ENCODE peak calls at places on chromosomes 12 and 14, in five cellular contexts. S, J, Z, Y and M are unnamed samples.

GRCh38 chr12:96103067-96103650 is 67.8 kb upstream of the LTA4H start:
- DNase-seq in S (no peak), J (no peak), Z (no peak), Y (no peak), M (no peak)

GRCh38 chr12:111197545-111197944 is 171.3 kb downstream of the PHETA1 start:
- DNase-seq in S (no peak), J (no peak), Z (no peak), Y (no peak), M (no peak)

GRCh38 chr14:33590891-33591630 is 359.8 kb downstream of the EGLN3 start:
- DNase-seq in S (no peak), J (no peak), Z (no peak), Y (no peak), M (no peak)

GRCh38 chr14:75497191-75497590 is 25.1 kb upstream of the BATF start:
- DNase-seq in S (no peak), J (no peak), Z (no peak), Y (no peak), M (no peak)

GRCh38 chr12:25155031-25155576 is 39.9 kb downstream of the DNAI7 start:
- DNase-seq in S (peak), J (no peak), Z (no peak), Y (no peak), M (peak)

GRCh38 chr12:104805186-104805585 is 152.9 kb downstream of the SLC41A2 start:
- DNase-seq in S (peak), J (no peak), Z (no peak), Y (no peak), M (peak)

GRCh38 chr12:10153271-10154144 is 18.4 kb downstream of the OLR1 start:
- DNase-seq in S (peak), J (peak), Z (peak), Y (peak), M (no peak)

GRCh38 chr12:49539406-49540228 is 787 bp downstream of the KCNH3 start:
- DNase-seq in S (no peak), J (no peak), Z (peak), Y (no peak), M (no peak)

GRCh38 chr14:95265106-95266094 is 54.3 kb downstream of the CLMN start:
- DNase-seq in S (peak), J (no peak), Z (peak), Y (peak), M (peak)

GRCh38 chr14:51462182-51462581 is 189.5 kb upstream of the FRMD6 start:
- DNase-seq in S (no peak), J (no peak), Z (no peak), Y (no peak), M (no peak)

GRCh38 chr12:111056618-111057521 is 136.5 kb upstream of the MYL2 start:
- DNase-seq in S (no peak), J (no peak), Z (no peak), Y (peak), M (no peak)

GRCh38 chr14:103301512-103302197 is 32.4 kb upstream of the EIF5 start:
- DNase-seq in S (no peak), J (no peak), Z (no peak), Y (no peak), M (no peak)

GRCh38 chr14:103279129-103280025 is 54.7 kb upstream of the EIF5 start:
- DNase-seq in S (no peak), J (no peak), Z (no peak), Y (no peak), M (no peak)

GRCh38 chr14:102280376-102280962 is 24.5 kb downstream of the MOK start:
- DNase-seq in S (peak), J (no peak), Z (no peak), Y (no peak), M (peak)

GRCh38 chr14:31949709-31950108 is 127.4 kb upstream of the ARHGAP5 start:
- DNase-seq in S (no peak), J (no peak), Z (no peak), Y (no peak), M (no peak)

GRCh38 chr12:11106288-11106687 is 14.2 kb upstream of the TAS2R43 start:
- DNase-seq in S (no peak), J (no peak), Z (no peak), Y (no peak), M (no peak)

GRCh38 chr14:35532783-35533356 is 1.1 kb upstream of the INSM2 start:
- DNase-seq in S (no peak), J (no peak), Z (no peak), Y (no peak), M (no peak)

GRCh38 chr12:47277071-47277408 is 197.3 kb upstream of the AMIGO2 start:
- DNase-seq in S (no peak), J (no peak), Z (peak), Y (no peak), M (no peak)

GRCh38 chr12:25566550-25566949 is 13.5 kb upstream of the LMNTD1 start:
- DNase-seq in S (no peak), J (no peak), Z (no peak), Y (no peak), M (no peak)

GRCh38 chr12:110109037-110109836 is 14.9 kb upstream of the IFT81 start:
- DNase-seq in S (peak), J (peak), Z (peak), Y (peak), M (peak)

GRCh38 chr14:61602733-61603077 is 92.6 kb upstream of the HIF1A start:
- DNase-seq in S (peak), J (no peak), Z (no peak), Y (no peak), M (no peak)

GRCh38 chr12:130920711-130921381 is 32.9 kb upstream of the ADGRD1 start:
- DNase-seq in S (no peak), J (peak), Z (peak), Y (peak), M (no peak)

GRCh38 chr12:115811066-115811465 is 466.4 kb downstream of the MED13L start:
- DNase-seq in S (no peak), J (no peak), Z (no peak), Y (no peak), M (no peak)

GRCh38 chr14:68663385-68664076 is 129.3 kb downstream of the ZFP36L1 start:
- DNase-seq in S (peak), J (no peak), Z (no peak), Y (no peak), M (no peak)

GRCh38 chr12:103852498-103852992 is 11.5 kb upstream of the NT5DC3 start:
- DNase-seq in S (peak), J (no peak), Z (no peak), Y (no peak), M (no peak)

GRCh38 chr14:98501335-98501734 is 770.7 kb downstream of the BCL11B start:
- DNase-seq in S (no peak), J (no peak), Z (no peak), Y (no peak), M (no peak)

GRCh38 chr14:78758333-78758732 is 588.2 kb downstream of the NRXN3 start:
- DNase-seq in S (peak), J (no peak), Z (no peak), Y (no peak), M (no peak)

GRCh38 chr14:51825926-51826325 is 34.5 kb upstream of the GNG2 start:
- DNase-seq in S (no peak), J (no peak), Z (no peak), Y (no peak), M (no peak)

GRCh38 chr14:95346820-95347219 is 27.1 kb upstream of the CLMN start:
- DNase-seq in S (peak), J (no peak), Z (no peak), Y (no peak), M (no peak)

GRCh38 chr12:95634622-95635621 is 83.6 kb upstream of the USP44 start:
- DNase-seq in S (peak), J (no peak), Z (peak), Y (peak), M (no peak)

GRCh38 chr12:34400423-34400881 is 378.2 kb downstream of the ALG10 start:
- DNase-seq in S (no peak), J (peak), Z (peak), Y (peak), M (no peak)

GRCh38 chr12:110340706-110341105 is 59.7 kb downstream of the ATP2A2 start:
- DNase-seq in S (no peak), J (no peak), Z (no peak), Y (no peak), M (no peak)

GRCh38 chr12:6302621-6303020 is 7.9 kb upstream of the PLEKHG6 start:
- DNase-seq in S (no peak), J (no peak), Z (no peak), Y (no peak), M (no peak)

GRCh38 chr12:6962285-6963015 is 8.0 kb downstream of the PHB2 start:
- DNase-seq in S (no peak), J (peak), Z (peak), Y (peak), M (no peak)

GRCh38 chr14:101028971-101029667 is 125.6 kb upstream of the RTL1 start:
- DNase-seq in S (no peak), J (no peak), Z (no peak), Y (no peak), M (no peak)

GRCh38 chr12:89721291-89721987 is 12.8 kb upstream of the ATP2B1 start:
- DNase-seq in S (no peak), J (no peak), Z (no peak), Y (no peak), M (no peak)

GRCh38 chr12:39620664-39621658 is 1.4 kb upstream of the ABCD2 start:
- DNase-seq in S (peak), J (no peak), Z (no peak), Y (peak), M (no peak)

GRCh38 chr12:13749380-13749779 is 232.0 kb downstream of the GRIN2B start:
- DNase-seq in S (no peak), J (no peak), Z (no peak), Y (no peak), M (no peak)
- H3K4me3 ChIP-seq in S (no peak), J (no peak), Z (no peak), Y (no peak), M (no peak)

GRCh38 chr14:99643343-99643742 is 1.6 kb upstream of the HHIPL1 start:
- DNase-seq in S (no peak), J (no peak), Z (no peak), Y (no peak), M (no peak)

GRCh38 chr14:99644723-99645544 is at the start of gene HHIPL1:
- DNase-seq in S (no peak), J (no peak), Z (no peak), Y (no peak), M (no peak)

GRCh38 chr14:99647407-99647806 is 2.5 kb downstream of the HHIPL1 start:
- DNase-seq in S (peak), J (no peak), Z (no peak), Y (no peak), M (no peak)

GRCh38 chr14:99644035-99644587 is 818 bp upstream of the HHIPL1 start:
- DNase-seq in S (no peak), J (no peak), Z (no peak), Y (no peak), M (no peak)

GRCh38 chr14:99645545-99646505 is 896 bp downstream of the HHIPL1 start:
- DNase-seq in S (no peak), J (no peak), Z (no peak), Y (no peak), M (no peak)
- H3K4me3 ChIP-seq in S (peak), J (peak), Z (peak), Y (no peak), M (peak)

DNA sequence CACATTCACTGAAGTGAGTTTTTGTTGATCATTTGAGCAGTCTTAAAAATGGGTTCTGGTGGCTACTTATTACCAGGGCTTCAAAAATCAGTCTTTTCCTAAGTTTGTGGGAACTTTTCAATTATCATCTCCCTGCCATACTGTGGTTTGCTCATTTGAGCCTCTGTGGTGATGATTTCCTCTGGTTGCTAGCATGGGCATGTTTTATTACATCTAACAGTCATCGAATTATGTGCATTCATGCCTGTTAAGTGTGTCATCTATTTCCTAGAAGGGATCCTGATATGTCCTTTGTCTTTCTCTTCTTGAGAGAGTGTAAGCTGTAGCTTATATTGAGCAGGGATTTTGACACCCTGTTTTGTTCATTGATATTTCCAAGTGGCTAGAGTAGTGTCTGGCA is 116.8 kb downstream of the WIF1 start:
- DNase-seq in S (no peak), J (no peak), Z (no peak), Y (no peak), M (no peak)
- H3K4me3 ChIP-seq in S (no peak), J (no peak), Z (no peak), Y (no peak), M (no peak)

GRCh38 chr12:26890784-26891183 is 47.0 kb downstream of the INTS13 start:
- DNase-seq in S (no peak), J (no peak), Z (no peak), Y (no peak), M (no peak)

GRCh38 chr12:26880625-26881024 is 47.6 kb upstream of the ITPR2 start:
- DNase-seq in S (no peak), J (no peak), Z (no peak), Y (no peak), M (no peak)

DNA sequence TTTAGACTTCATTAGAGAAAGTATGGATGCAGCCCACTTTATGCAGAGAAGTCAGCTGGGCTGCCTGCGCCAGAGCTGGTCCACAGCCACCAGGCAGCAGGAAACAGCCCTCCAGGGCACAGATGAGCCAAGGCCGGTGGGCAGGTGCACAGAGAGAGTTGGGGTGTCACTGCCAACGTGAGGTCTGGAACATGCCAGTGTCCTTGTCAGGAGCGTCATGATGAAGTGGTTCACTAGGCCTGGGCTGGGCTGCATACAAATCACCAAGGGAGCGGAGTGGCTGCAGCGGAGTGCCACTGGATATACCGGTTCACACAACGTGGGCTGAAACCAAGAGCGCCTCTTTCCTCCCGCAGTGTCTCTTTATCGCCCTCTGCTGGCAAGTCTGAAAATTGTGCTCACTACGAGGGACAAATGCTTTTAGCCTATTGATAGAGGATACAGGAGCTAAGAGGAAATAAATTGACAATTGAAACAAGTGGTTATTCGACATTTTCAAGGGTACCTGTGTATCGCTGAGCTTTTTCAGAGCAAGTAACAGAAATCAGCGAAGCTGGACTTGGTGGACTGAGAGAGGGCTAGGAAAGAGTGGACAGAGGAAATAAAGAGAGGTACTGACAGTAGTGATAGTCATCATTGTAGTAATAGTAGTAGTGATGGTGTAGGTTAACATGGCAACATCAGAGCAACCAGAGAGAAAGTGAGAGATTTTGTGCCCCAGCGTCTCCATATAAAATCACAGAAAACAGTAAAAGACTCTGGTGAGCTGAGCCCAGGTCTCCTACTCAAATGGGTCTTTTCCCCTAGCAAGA is 52.0 kb upstream of the ITPR2 start:
- DNase-seq in S (peak), J (peak), Z (peak), Y (peak), M (peak)
- H3K4me3 ChIP-seq in S (no peak), J (no peak), Z (no peak), Y (no peak), M (no peak)

GRCh38 chr12:51421266-51421884 is 3.3 kb upstream of the SLC4A8 start:
- DNase-seq in S (peak), J (no peak), Z (peak), Y (peak), M (peak)

GRCh38 chr12:51419473-51420228 is 5.0 kb upstream of the SLC4A8 start:
- DNase-seq in S (no peak), J (no peak), Z (no peak), Y (no peak), M (no peak)

GRCh38 chr12:51428256-51428655 is 3.6 kb downstream of the SLC4A8 start:
- DNase-seq in S (no peak), J (no peak), Z (no peak), Y (no peak), M (no peak)

GRCh38 chr12:51424662-51425539 is at the start of gene SLC4A8:
- DNase-seq in S (peak), J (peak), Z (peak), Y (peak), M (no peak)

DNA sequence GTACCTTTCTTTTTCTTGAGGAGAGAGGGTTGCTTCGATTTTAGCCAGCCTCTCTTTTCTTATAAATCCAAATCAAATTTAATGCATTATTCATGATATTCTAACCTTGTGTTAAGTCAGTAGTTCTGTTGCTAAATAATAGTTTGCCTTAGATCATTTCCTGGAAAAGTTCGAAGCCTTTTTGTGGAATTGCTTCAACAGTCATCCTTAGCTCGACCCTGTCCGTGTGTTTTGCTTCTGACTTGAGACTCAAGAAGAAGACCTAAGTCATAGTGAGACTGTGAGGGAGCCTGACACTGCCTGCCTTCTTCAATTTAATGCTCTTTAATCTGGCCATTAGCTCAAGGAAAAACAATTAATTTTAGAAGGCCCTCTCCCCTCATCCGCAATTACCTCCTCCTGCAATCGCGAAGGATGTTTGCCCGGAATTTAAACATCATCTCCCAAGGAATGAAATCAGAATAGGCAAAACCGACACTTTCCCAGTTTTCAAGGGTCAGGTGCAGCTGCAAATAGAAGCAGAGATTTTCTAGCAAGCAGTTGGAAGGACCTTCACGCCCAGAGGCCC is 453 bp upstream of the SLC4A8 start:
- DNase-seq in S (no peak), J (no peak), Z (no peak), Y (no peak), M (no peak)
- H3K4me3 ChIP-seq in S (peak), J (peak), Z (peak), Y (no peak), M (peak)